ENCODE peak calls at places on chromosomes 7 and 10, in seven cellular contexts. X is BE2C; R is mesothelial cell of epicardium; G is activated CD4-positive, alpha-beta T cell treated with anti-CD3 and anti-CD28 coated beads for 4 hours; Z is activated T-helper 1 cell treated with anti-CD3 and anti-CD28 coated beads, Interleukin-12 subunit alpha, Interleukin-12 subunit beta, Interleukin-2, Interleukin-4 antibody, amounts not matched to agents 30 ng/mL and 10 ng/mL and 1 ng/mL, durations not matched to agents 14 hours and 24 hours and 36 hours; D is lower lobe of right lung; C is HT-29. H is an unnamed sample.

GRCh38 chr10:118112496-118113125 is 65.9 kb upstream of the RAB11FIP2 start:
- DNase-seq in G (no peak), X (no peak), Z (no peak), R (no peak), C (peak), D (no peak), H (no peak)

GRCh38 chr10:45383682-45384320 is 9.8 kb downstream of the ALOX5 start:
- DNase-seq in D (no peak), X (no peak), Z (no peak), G (no peak), R (no peak), C (no peak), H (no peak)

GRCh38 chr7:140899883-140900282 is 24.8 kb downstream of the BRAF start:
- DNase-seq in R (no peak), D (no peak), C (no peak), Z (no peak), X (peak), G (no peak), H (peak)

GRCh38 chr10:13390604-13391522 is 42.8 kb upstream of the SEPHS1 start:
- DNase-seq in G (no peak), X (no peak), C (no peak), R (no peak), D (peak), Z (no peak), H (no peak)

GRCh38 chr7:50142421-50143113 is 49.5 kb upstream of the ZPBP start:
- DNase-seq in R (no peak), G (peak), C (peak), Z (no peak), X (no peak), D (no peak), H (peak)

GRCh38 chr10:26696786-26697162 is 727 bp upstream of the PDSS1 start:
- DNase-seq in G (no peak), R (no peak), X (no peak), D (no peak), C (peak), Z (no peak), H (no peak)

GRCh38 chr10:74542077-74542476 is 284.3 kb upstream of the KAT6B start:
- DNase-seq in X (no peak), G (no peak), Z (no peak), D (no peak), R (no peak), C (no peak), H (peak)

GRCh38 chr7:84389242-84389641 is 194.7 kb upstream of the SEMA3A start:
- DNase-seq in X (no peak), G (no peak), Z (no peak), D (no peak), R (no peak), C (no peak), H (no peak)

GRCh38 chr10:123936426-123936825 is 44.8 kb upstream of the CPXM2 start:
- DNase-seq in D (no peak), X (no peak), C (no peak), G (no peak), Z (no peak), R (no peak), H (no peak)